ENCODE peak calls at places on chromosomes 16 and 17, in six cellular contexts. P, Y, Z, T, M and C are unnamed samples.
A peak's percentile ranks its signal among the peaks of the same experiment; 100 is the strongest.

GRCh38 chr16:88774544-88775393 is 10.3 kb downstream of the PIEZO1 start:
- DNase-seq in P (no peak), T (no peak), Y (no peak), Z (no peak), M (no peak), C (no peak)

GRCh38 chr17:6496116-6496481 is 51.8 kb downstream of the PIMREG start:
- DNase-seq in T (no peak), Y (no peak), P (no peak), M (no peak), Z (no peak), C (no peak)

GRCh38 chr17:36977568-36977967 is 28.8 kb downstream of the AATF start:
- DNase-seq in P (no peak), M (no peak), T (no peak), Z (no peak), Y (no peak), C (no peak)

GRCh38 chr17:50199651-50200446 is 1.6 kb downstream of the COL1A1 start:
- DNase-seq in P (peak; percentile 93), T (peak; percentile 93), Z (peak; percentile 88), M (peak; percentile 99), Y (peak; percentile 85), C (peak; percentile 47)

GRCh38 chr17:50609376-50610074 is 25.2 kb upstream of the ABCC3 start:
- DNase-seq in M (no peak), Z (no peak), P (no peak), Y (no peak), T (no peak), C (no peak)

GRCh38 chr17:49924589-49924988 is 44.4 kb upstream of the DLX4 start:
- DNase-seq in T (no peak), Y (no peak), Z (no peak), M (no peak), P (no peak), C (no peak)

GRCh38 chr16:83338138-83338537 is 469.6 kb upstream of the HSBP1 start:
- DNase-seq in T (no peak), M (no peak), Z (no peak), P (no peak), Y (no peak), C (no peak)

GRCh38 chr16:84177740-84178070 is 9.2 kb downstream of the TAF1C start:
- DNase-seq in T (no peak), P (peak; percentile 59), M (peak; percentile 38), Y (peak; percentile 21), Z (no peak), C (no peak)

GRCh38 chr16:84501077-84501735 is 3.3 kb downstream of the MEAK7 start:
- DNase-seq in T (no peak), P (peak; percentile 50), Z (peak; percentile 41), Y (no peak), M (no peak), C (no peak)

GRCh38 chr17:27290916-27291598 is 2.9 kb upstream of the WSB1 start:
- DNase-seq in M (no peak), P (no peak), Z (no peak), T (no peak), Y (no peak), C (no peak)

GRCh38 chr17:6040473-6040872 is 29.7 kb upstream of the WSCD1 start:
- DNase-seq in T (no peak), Y (no peak), M (no peak), Z (no peak), P (no peak), C (no peak)

GRCh38 chr16:27235055-27235937 is 32.0 kb downstream of the KDM8 start:
- DNase-seq in T (peak; percentile 92), M (peak; percentile 97), Y (peak; percentile 57), P (peak; percentile 91), Z (peak; percentile 80), C (no peak)

GRCh38 chr17:4136373-4136772 is 6.5 kb downstream of the ZZEF1 start:
- DNase-seq in T (peak; percentile 24), M (no peak), P (peak; percentile 8), Z (no peak), Y (peak; percentile 28), C (no peak)

GRCh38 chr16:56576585-56577299 is 11.9 kb downstream of the MT4 start:
- DNase-seq in Y (peak; percentile 6), M (peak; percentile 72), P (peak; percentile 55), Z (peak; percentile 24), T (peak; percentile 79), C (peak; percentile 73)

GRCh38 chr16:82476786-82477185 is 150.0 kb upstream of the CDH13 start:
- DNase-seq in P (no peak), M (no peak), Z (no peak), T (no peak), Y (no peak), C (no peak)

GRCh38 chr17:58329035-58329807 is 626 bp upstream of the TSPOAP1 start:
- DNase-seq in P (no peak), Z (no peak), Y (no peak), T (no peak), M (no peak), C (peak; percentile 93)

GRCh38 chr16:27426423-27427408 is 24.7 kb downstream of the IL21R start:
- DNase-seq in T (peak; percentile 33), P (peak; percentile 89), Z (peak; percentile 90), M (peak; percentile 86), Y (no peak), C (peak; percentile 80)

GRCh38 chr17:1562178-1562643 is 381 bp downstream of the PITPNA start:
- DNase-seq in Y (no peak), Z (no peak), P (peak; percentile 39), T (no peak), M (no peak), C (peak; percentile 49)

GRCh38 chr16:85027968-85028637 is 508 bp downstream of the KIAA0513 start:
- DNase-seq in P (no peak), M (no peak), Y (no peak), T (no peak), Z (no peak), C (no peak)

GRCh38 chr16:59210955-59211541 is 476.9 kb upstream of the GOT2 start:
- DNase-seq in T (no peak), M (peak; percentile 53), P (peak; percentile 64), Y (no peak), Z (no peak), C (no peak)

GRCh38 chr17:8940866-8941471 is 24.5 kb downstream of the PIK3R5 start:
- DNase-seq in Z (no peak), M (no peak), T (no peak), P (no peak), Y (no peak), C (no peak)

GRCh38 chr17:8857919-8858318 is 9.6 kb downstream of the PIK3R6 start:
- DNase-seq in T (no peak), Y (no peak), M (peak; percentile 44), Z (no peak), P (peak; percentile 87), C (no peak)

GRCh38 chr16:52069866-52070265 is 477.1 kb downstream of the TOX3 start:
- DNase-seq in Z (no peak), T (no peak), P (peak; percentile 26), Y (no peak), M (peak; percentile 24), C (no peak)

GRCh38 chr17:67335245-67335835 is 31.0 kb downstream of the PSMD12 start:
- DNase-seq in P (no peak), Y (no peak), Z (no peak), T (no peak), M (no peak), C (no peak)

GRCh38 chr17:17774009-17774881 is 62.5 kb downstream of the SREBF1 start:
- DNase-seq in M (peak; percentile 51), Z (no peak), T (no peak), Y (no peak), P (no peak), C (no peak)

GRCh38 chr16:86576591-86577313 is 1.6 kb upstream of the FOXL1 start:
- DNase-seq in Y (no peak), Z (no peak), P (no peak), T (no peak), M (no peak), C (no peak)

GRCh38 chr16:65660390-65660789 is 538.5 kb upstream of the CDH11 start:
- DNase-seq in T (no peak), P (peak; percentile 79), Z (no peak), M (peak; percentile 11), Y (no peak), C (no peak)

GRCh38 chr17:75697651-75698291 is 23.5 kb upstream of the ITGB4 start:
- DNase-seq in Y (no peak), T (no peak), P (no peak), M (no peak), Z (no peak), C (no peak)

GRCh38 chr16:31568577-31569359 is 41.1 kb downstream of the AHSP start:
- DNase-seq in Z (no peak), P (peak; percentile 2), T (no peak), M (peak; percentile 3), Y (no peak), C (no peak)

GRCh38 chr16:5323284-5323683 is 225.7 kb upstream of the EEF2KMT start:
- DNase-seq in T (no peak), Y (no peak), P (no peak), M (no peak), Z (no peak), C (no peak)

GRCh38 chr17:78314683-78315354 is 45.1 kb downstream of the SOCS3 start:
- DNase-seq in Y (no peak), M (no peak), T (no peak), Z (no peak), P (no peak), C (no peak)

GRCh38 chr16:10877472-10877946 is 507 bp downstream of the CIITA start:
- DNase-seq in P (no peak), Z (no peak), T (no peak), Y (no peak), M (no peak), C (no peak)

GRCh38 chr16:84548508-84548907 is 44.0 kb upstream of the MEAK7 start:
- DNase-seq in T (no peak), Y (no peak), P (no peak), M (no peak), Z (no peak), C (no peak)

GRCh38 chr16:14284930-14285541 is 213.9 kb downstream of the MRTFB start:
- DNase-seq in Y (no peak), M (peak; percentile 73), T (no peak), P (peak; percentile 67), Z (no peak), C (no peak)
- TF ChIP-seq CTCF in Y (peak; percentile 17), M (peak; percentile 43), T (no peak), P (peak; percentile 45), Z (peak; percentile 45), C (no peak)

GRCh38 chr16:1012722-1013592 is 31.4 kb downstream of the SOX8 start:
- DNase-seq in M (no peak), T (no peak), Z (no peak), P (no peak), Y (no peak), C (no peak)
- TF ChIP-seq CTCF in M (no peak), T (no peak), Z (no peak), P (no peak), Y (no peak), C (no peak)

DNA sequence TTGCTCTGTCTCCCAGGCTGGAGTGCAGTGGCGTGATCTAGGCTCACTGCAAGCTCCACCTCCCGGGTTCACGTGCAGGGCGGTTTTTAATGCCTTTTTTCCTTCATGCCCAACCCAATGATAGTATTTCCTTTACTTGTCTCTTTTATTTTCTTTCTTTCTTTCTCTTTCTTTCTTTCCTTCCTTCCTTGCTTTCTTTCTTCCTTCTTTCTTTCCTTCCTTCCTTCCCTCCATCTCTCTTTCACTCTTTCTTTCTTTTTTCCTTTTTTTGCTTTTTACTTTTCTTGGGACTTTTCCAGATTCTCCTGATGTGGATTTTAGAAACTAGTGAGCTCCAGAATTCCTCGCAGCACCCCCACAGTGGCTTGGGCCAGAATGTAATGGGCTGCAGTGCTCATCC is 3.1 kb downstream of the MYH3 start:
- DNase-seq in Y (no peak), M (no peak), T (no peak), P (no peak), Z (no peak), C (no peak)
- TF ChIP-seq CTCF in Y (no peak), M (no peak), T (no peak), P (no peak), Z (no peak), C (no peak)

GRCh38 chr17:61126476-61127240 is 273.0 kb upstream of the TBX2 start:
- DNase-seq in Z (no peak), Y (no peak), P (no peak), M (no peak), T (no peak), C (no peak)
- TF ChIP-seq CTCF in Z (no peak), Y (no peak), P (no peak), M (no peak), T (no peak), C (no peak)